ENCODE peak calls at places on chromosomes 3 and 15, in six cellular contexts. Q is ovary, Y is lower lobe of right lung, K is IMR-90, M is pancreas, L is SK-N-SH. I is an unnamed sample. For H3K4me1, the result is how much of the 10 kb centered on the place peaks cover.

GRCh38 chr3:156300929-156301806 is 180.8 kb downstream of the KCNAB1 start:
- DNase-seq in K (peak), L (no peak), Y (no peak), M (no peak), Q (no peak), I (no peak)

GRCh38 chr15:28096720-28097431 is 2.2 kb downstream of the OCA2 start:
- DNase-seq in L (no peak), K (no peak), Y (no peak), M (peak), Q (no peak), I (peak)

GRCh38 chr3:14508966-14509795 is 31.0 kb downstream of the GRIP2 start:
- DNase-seq in M (peak), Q (peak), K (peak), L (peak), Y (peak), I (peak)

GRCh38 chr3:46965151-46965550 is 11.4 kb downstream of the CCDC12 start:
- DNase-seq in L (no peak), K (no peak), M (no peak), Y (no peak), Q (no peak), I (no peak)

GRCh38 chr3:52153389-52154096 is 680 bp downstream of the POC1A start:
- DNase-seq in K (peak), M (no peak), Y (peak), L (peak), Q (no peak), I (no peak)

GRCh38 chr3:108401836-108402235 is 105.5 kb downstream of the HHLA2 start:
- DNase-seq in M (no peak), L (no peak), Y (no peak), Q (no peak), K (no peak), I (no peak)

GRCh38 chr15:92958105-92958504 is 58.0 kb downstream of the CHD2 start:
- DNase-seq in K (peak), Q (no peak), L (no peak), M (no peak), Y (no peak), I (no peak)

GRCh38 chr3:177385831-177386301 is 188.6 kb upstream of the TBL1XR1 start:
- DNase-seq in Y (no peak), L (no peak), Q (no peak), K (peak), M (no peak), I (no peak)

GRCh38 chr15:64019764-64020163 is 26.5 kb downstream of the DAPK2 start:
- DNase-seq in Y (no peak), M (peak), K (no peak), Q (no peak), L (no peak), I (no peak)

GRCh38 chr15:92163641-92164040 is 230.0 kb upstream of the ST8SIA2 start:
- DNase-seq in Y (no peak), M (no peak), K (no peak), Q (no peak), L (no peak), I (no peak)

GRCh38 chr3:175193815-175194518 is 334.8 kb downstream of the NAALADL2 start:
- DNase-seq in K (peak), Q (no peak), M (no peak), Y (no peak), L (no peak), I (no peak)

GRCh38 chr3:43213631-43214030 is 72.7 kb upstream of the SNRK start:
- DNase-seq in K (no peak), M (no peak), Y (no peak), L (no peak), Q (no peak), I (no peak)

GRCh38 chr3:194375473-194375872 is 5.9 kb upstream of the LRRC15 start:
- DNase-seq in Q (no peak), L (no peak), M (no peak), Y (no peak), K (no peak), I (no peak)

GRCh38 chr15:62483817-62484216 is 318.7 kb upstream of the C2CD4B start:
- DNase-seq in Y (no peak), K (peak), M (peak), Q (peak), L (peak), I (no peak)

GRCh38 chr15:52256930-52257733 is 38.5 kb downstream of the MYO5C start:
- DNase-seq in L (no peak), M (no peak), Y (no peak), Q (no peak), K (no peak), I (no peak)

GRCh38 chr15:89494006-89494405 is 2.4 kb downstream of the RHCG start:
- DNase-seq in M (no peak), K (no peak), Q (no peak), L (no peak), Y (no peak), I (peak)

GRCh38 chr3:159761377-159761776 is 227.3 kb upstream of the IL12A start:
- DNase-seq in M (no peak), K (peak), Q (no peak), L (peak), Y (no peak), I (no peak)

GRCh38 chr15:68057089-68057488 is 3.0 kb downstream of the PIAS1 start:
- DNase-seq in Y (no peak), Q (no peak), K (no peak), M (no peak), L (no peak), I (no peak)

GRCh38 chr3:76684946-76685345 is 355.0 kb upstream of the ROBO2 start:
- DNase-seq in M (no peak), Y (no peak), Q (no peak), K (no peak), L (no peak), I (no peak)

GRCh38 chr3:120763601-120764000 is 21.1 kb downstream of the GTF2E1 start:
- DNase-seq in Q (no peak), L (no peak), Y (no peak), K (no peak), M (no peak), I (no peak)

GRCh38 chr3:45664558-45664957 is 24.6 kb upstream of the SACM1L start:
- DNase-seq in Q (no peak), Y (peak), K (no peak), M (peak), L (no peak), I (no peak)

GRCh38 chr3:167837430-167837829 is 101.9 kb downstream of the SERPINI1 start:
- DNase-seq in Q (no peak), Y (no peak), M (no peak), K (no peak), L (no peak), I (no peak)

GRCh38 chr15:68149059-68149458 is 56.1 kb downstream of the CALML4 start:
- DNase-seq in M (no peak), Q (no peak), L (no peak), Y (no peak), K (peak), I (no peak)

GRCh38 chr3:177452487-177452886 is 255.2 kb upstream of the TBL1XR1 start:
- DNase-seq in M (no peak), Y (no peak), Q (no peak), K (peak), L (no peak), I (no peak)

GRCh38 chr15:43514241-43515057 is 3.0 kb upstream of the MAP1A start:
- DNase-seq in K (peak), L (peak), Q (no peak), Y (no peak), M (no peak), I (no peak)

GRCh38 chr15:58525926-58526538 is 94.2 kb downstream of the LIPC start:
- DNase-seq in K (no peak), Y (no peak), M (no peak), L (no peak), Q (no peak), I (no peak)

GRCh38 chr3:16277471-16277870 is 12.5 kb downstream of the OXNAD1 start:
- DNase-seq in Y (no peak), Q (no peak), K (peak), L (no peak), M (no peak), I (no peak)

GRCh38 chr3:20865811-20866210 is 679.8 kb upstream of the SGO1 start:
- DNase-seq in Q (no peak), L (no peak), Y (no peak), K (no peak), M (no peak), I (no peak)

DNA sequence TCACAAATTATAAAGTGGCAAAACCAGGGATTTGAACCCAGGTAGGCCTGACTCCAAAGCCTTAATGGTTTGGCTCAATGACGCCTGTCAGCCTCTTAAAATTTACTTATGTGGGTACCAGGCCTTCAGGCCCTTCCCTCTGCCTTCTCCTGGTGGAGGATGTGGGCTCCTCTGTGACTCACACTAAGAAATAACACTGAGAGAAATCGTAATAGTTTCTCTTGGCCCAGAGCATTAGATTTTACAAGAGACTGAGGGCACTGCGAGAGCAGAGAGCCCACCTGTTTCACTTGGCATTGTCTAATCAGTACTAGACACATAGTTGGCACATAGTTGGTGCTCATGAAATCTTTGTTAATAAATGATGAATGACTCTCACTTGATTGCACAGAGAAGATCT is 505.2 kb downstream of the SHQ1 start:
- DNase-seq in Y (no peak), Q (no peak), K (peak), M (no peak), L (no peak), I (no peak)
- TF ChIP-seq CTCF in Y (no peak), Q (no peak), K (no peak), M (no peak), L (no peak), I (no peak)

GRCh38 chr3:191294291-191294690 is 34.9 kb upstream of the CCDC50 start:
- DNase-seq in K (no peak), Y (no peak), Q (no peak), M (no peak), L (no peak), I (no peak)
- H3K4me1 ChIP-seq in K (under half), Y (under half), Q (under half), M (under half), L (under half), I (under half)

GRCh38 chr3:72473156-72473555 is 375.1 kb downstream of the SHQ1 start:
- DNase-seq in L (no peak), Q (no peak), K (no peak), M (no peak), Y (no peak), I (no peak)
- H3K27ac ChIP-seq in L (no peak), Q (no peak), K (no peak), M (no peak), Y (no peak), I (no peak)

GRCh38 chr15:26838742-26839460 is 28.0 kb upstream of the GABRA5 start:
- DNase-seq in K (no peak), L (peak), Q (no peak), M (no peak), Y (no peak), I (no peak)
- TF ChIP-seq CTCF in K (peak), L (peak), Q (no peak), M (peak), Y (peak), I (no peak)

GRCh38 chr3:32121137-32121536 is 14.7 kb downstream of the GPD1L start:
- DNase-seq in Q (no peak), M (no peak), L (no peak), Y (no peak), K (no peak), I (peak)
- H3K4me1 ChIP-seq in Q (under half), M (under half), L (under half), Y (under half), K (under half), I (under half)

DNA sequence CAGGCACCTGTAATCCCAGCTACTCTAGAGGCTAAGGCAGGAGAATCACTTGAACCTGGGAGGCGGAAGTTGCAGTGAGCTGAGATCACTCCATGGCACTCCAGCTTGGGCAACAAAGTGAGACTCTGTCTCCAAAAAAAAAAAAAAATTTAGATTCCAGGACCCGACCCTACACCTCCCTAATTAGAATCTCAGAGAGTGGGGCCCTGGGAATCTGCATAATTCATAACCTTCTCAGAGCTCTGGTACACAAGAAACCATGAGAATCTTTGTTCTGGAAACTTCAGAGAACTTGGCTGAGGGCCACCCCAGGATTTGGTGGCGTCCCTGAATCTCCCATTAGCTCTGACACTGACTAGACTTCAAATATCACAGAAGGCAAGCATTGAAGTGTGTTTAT is 31.5 kb downstream of the B3GNT5 start:
- DNase-seq in M (no peak), Q (no peak), K (no peak), Y (no peak), L (no peak), I (no peak)
- H3K27ac ChIP-seq in M (peak), Q (no peak), K (no peak), Y (no peak), L (peak), I (no peak)

I was measured in suprapubic skin.